ENCODE peak calls at places on chromosomes 4 and X, in five cellular contexts. Q, M, V, X and E are unnamed samples.

GRCh38 chrX:72540318-72540717 is 32.3 kb downstream of the HDAC8 start:
- DNase-seq in Q (peak), M (peak), V (no peak), X (no peak), E (no peak)

GRCh38 chrX:40303256-40304077 is 205.7 kb upstream of the BCOR start:
- DNase-seq in Q (peak), M (peak), V (no peak), X (no peak), E (no peak)

GRCh38 chrX:25561190-25561589 is 545.4 kb upstream of the ARX start:
- DNase-seq in Q (no peak), M (no peak), V (no peak), X (no peak), E (no peak)

GRCh38 chrX:119784747-119785446 is 6.5 kb downstream of the RPL39 start:
- DNase-seq in Q (peak), M (peak), V (peak), X (no peak), E (no peak)

GRCh38 chrX:40085086-40085551 is 12.6 kb downstream of the BCOR start:
- DNase-seq in Q (no peak), M (no peak), V (no peak), X (no peak), E (no peak)

GRCh38 chr4:60223098-60223497 is 977.0 kb upstream of the ADGRL3 start:
- DNase-seq in Q (no peak), M (no peak), V (no peak), X (no peak), E (no peak)

GRCh38 chr4:121462660-121463261 is 81.9 kb upstream of the QRFPR start:
- DNase-seq in Q (peak), M (peak), V (peak), X (no peak), E (no peak)

GRCh38 chrX:97705936-97706335 is 822.2 kb downstream of the RPA4 start:
- DNase-seq in Q (no peak), M (no peak), V (no peak), X (no peak), E (no peak)

GRCh38 chr4:54587516-54587915 is 70.2 kb upstream of the KIT start:
- DNase-seq in Q (no peak), M (no peak), V (no peak), X (no peak), E (no peak)

GRCh38 chrX:140057001-140057411 is 91.7 kb upstream of the CXorf66 start:
- DNase-seq in Q (peak), M (peak), V (peak), X (peak), E (no peak)

GRCh38 chr4:17642404-17642783 is 28.0 kb downstream of the MED28 start:
- DNase-seq in Q (no peak), M (no peak), V (no peak), X (no peak), E (no peak)

GRCh38 chr4:19772581-19772980 is 479.1 kb upstream of the SLIT2 start:
- DNase-seq in Q (no peak), M (no peak), V (no peak), X (no peak), E (no peak)

GRCh38 chrX:32871636-32872035 is 339.7 kb downstream of the DMD start:
- DNase-seq in Q (no peak), M (no peak), V (no peak), X (no peak), E (no peak)

GRCh38 chr4:88818650-88819470 is 121.2 kb upstream of the NAP1L5 start:
- DNase-seq in Q (peak), M (peak), V (peak), X (no peak), E (no peak)

GRCh38 chrX:152445926-152446325 is 5.2 kb downstream of the GABRA3 start:
- DNase-seq in Q (no peak), M (no peak), V (no peak), X (no peak), E (no peak)

GRCh38 chr4:22071749-22072148 is 123.2 kb upstream of the KCNIP4 start:
- DNase-seq in Q (peak), M (no peak), V (no peak), X (no peak), E (no peak)

GRCh38 chrX:103585421-103586313 is at the start of gene TCEAL4:
- DNase-seq in Q (peak), M (no peak), V (peak), X (no peak), E (no peak)

GRCh38 chrX:103215037-103215767 is at the start of gene BEX4:
- DNase-seq in Q (peak), M (peak), V (peak), X (peak), E (peak)

GRCh38 chrX:24838624-24839023 is 144.9 kb downstream of the POLA1 start:
- DNase-seq in Q (peak), M (peak), V (no peak), X (no peak), E (no peak)

GRCh38 chr4:6372649-6373525 is 99.5 kb downstream of the PPP2R2C start:
- DNase-seq in Q (peak), M (peak), V (no peak), X (no peak), E (no peak)

GRCh38 chrX:7262551-7262950 is 114.6 kb upstream of the PUDP start:
- DNase-seq in Q (no peak), M (no peak), V (no peak), X (no peak), E (no peak)

GRCh38 chr4:151325320-151326246 is at the start of gene SH3D19:
- DNase-seq in Q (no peak), M (no peak), V (peak), X (peak), E (peak)

GRCh38 chr4:176300565-176300964 is 19.2 kb upstream of the SPCS3 start:
- DNase-seq in Q (no peak), M (no peak), V (no peak), X (no peak), E (no peak)

GRCh38 chrX:100373673-100374072 is 36.4 kb downstream of the PCDH19 start:
- DNase-seq in Q (peak), M (no peak), V (no peak), X (no peak), E (no peak)

GRCh38 chr4:94870151-94870550 is 112.4 kb downstream of the BMPR1B start:
- DNase-seq in Q (no peak), M (no peak), V (no peak), X (no peak), E (no peak)

GRCh38 chrX:1902901-1903379 is 288.1 kb downstream of the ASMT start:
- DNase-seq in Q (no peak), M (no peak), V (no peak), X (no peak), E (no peak)

GRCh38 chr4:22764183-22764582 is 71.4 kb downstream of the GBA3 start:
- DNase-seq in Q (no peak), M (no peak), V (no peak), X (no peak), E (no peak)

GRCh38 chrX:9293051-9293496 is 171.8 kb upstream of the TBL1X start:
- DNase-seq in Q (no peak), M (no peak), V (no peak), X (no peak), E (no peak)

GRCh38 chr4:86043755-86044592 is 315.9 kb downstream of the MAPK10 start:
- DNase-seq in Q (peak), M (peak), V (no peak), X (no peak), E (no peak)

GRCh38 chr4:95528388-95528787 is 20.4 kb downstream of the UNC5C start:
- DNase-seq in Q (no peak), M (no peak), V (no peak), X (no peak), E (no peak)

GRCh38 chrX:39406799-39407198 is 605.5 kb downstream of the MID1IP1 start:
- DNase-seq in Q (no peak), M (no peak), V (no peak), X (no peak), E (no peak)

GRCh38 chrX:109294097-109294815 is 187.6 kb downstream of the GUCY2F start:
- DNase-seq in Q (no peak), M (no peak), V (no peak), X (no peak), E (no peak)

GRCh38 chr4:48546336-48546735 is 56.3 kb downstream of the ZAR1 start:
- DNase-seq in Q (peak), M (peak), V (no peak), X (no peak), E (no peak)

GRCh38 chr4:139555705-139556070 is 331 bp downstream of the SETD7 start:
- DNase-seq in Q (no peak), M (no peak), V (peak), X (peak), E (no peak)

GRCh38 chrX:56788717-56789122 is 59.7 kb downstream of the NBDY start:
- DNase-seq in Q (no peak), M (peak), V (peak), X (no peak), E (no peak)

GRCh38 chr4:104352211-104352610 is 142.5 kb downstream of the CXXC4 start:
- DNase-seq in Q (peak), M (peak), V (no peak), X (no peak), E (no peak)
- TF ChIP-seq CTCF in Q (peak), M (peak), V (no peak), X (no peak), E (no peak)

GRCh38 chrX:153662266-153662665 is 11.3 kb downstream of the PNCK start:
- DNase-seq in Q (peak), M (peak), V (peak), X (peak), E (no peak)
- TF ChIP-seq CTCF in Q (peak), M (peak), V (peak), X (peak), E (peak)

GRCh38 chr4:87390931-87391782 is at the start of gene HSD17B11:
- DNase-seq in Q (peak), M (peak), V (peak), X (peak), E (peak)
- TF ChIP-seq CTCF in Q (no peak), M (no peak), V (peak), X (no peak), E (peak)

DNA sequence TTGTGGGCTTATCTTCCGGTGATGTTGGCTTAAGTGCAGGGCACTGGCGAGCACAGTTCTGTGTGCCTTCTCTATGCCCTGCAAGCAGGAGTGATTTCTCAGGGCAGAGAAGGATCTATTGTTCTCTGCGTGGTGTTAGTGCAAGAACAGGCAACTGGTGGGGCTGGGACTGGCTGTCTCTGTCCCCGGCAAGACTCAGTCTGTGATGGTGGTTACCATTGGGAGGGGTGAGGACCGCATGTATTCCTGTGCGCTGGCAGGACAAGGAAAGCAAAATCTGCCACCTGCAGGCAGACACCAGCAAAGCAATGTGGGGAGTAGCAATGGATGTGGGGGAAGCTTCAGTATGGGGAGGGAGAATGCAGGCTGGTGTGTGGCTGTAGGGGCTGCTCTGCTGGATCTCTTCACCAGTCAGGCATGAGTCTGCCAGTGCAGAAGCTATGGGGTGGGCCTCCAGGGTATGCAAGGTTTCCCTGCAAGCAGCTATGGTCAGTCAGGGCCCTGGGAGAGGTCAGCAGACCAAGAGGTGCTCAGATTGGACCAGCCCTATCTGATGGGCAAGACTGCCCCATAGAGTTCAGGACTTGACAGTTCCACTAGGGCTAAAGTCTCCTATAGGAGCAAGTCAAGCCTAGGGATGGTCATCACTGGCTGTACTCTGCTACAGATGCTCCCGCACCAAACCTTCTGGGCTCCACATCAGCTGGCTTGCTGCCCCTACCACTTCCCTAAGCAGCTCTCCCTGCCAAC is 16.8 kb downstream of the PF4 start:
- DNase-seq in Q (peak), M (peak), V (peak), X (no peak), E (no peak)
- TF ChIP-seq CTCF in Q (no peak), M (peak), V (peak), X (no peak), E (peak)

GRCh38 chrX:124194209-124194608 is 138.3 kb upstream of the TEX13D start:
- DNase-seq in Q (no peak), M (no peak), V (no peak), X (no peak), E (no peak)

GRCh38 chrX:124194903-124195302 is 137.6 kb upstream of the TEX13D start:
- DNase-seq in Q (no peak), M (no peak), V (no peak), X (no peak), E (no peak)

DNA sequence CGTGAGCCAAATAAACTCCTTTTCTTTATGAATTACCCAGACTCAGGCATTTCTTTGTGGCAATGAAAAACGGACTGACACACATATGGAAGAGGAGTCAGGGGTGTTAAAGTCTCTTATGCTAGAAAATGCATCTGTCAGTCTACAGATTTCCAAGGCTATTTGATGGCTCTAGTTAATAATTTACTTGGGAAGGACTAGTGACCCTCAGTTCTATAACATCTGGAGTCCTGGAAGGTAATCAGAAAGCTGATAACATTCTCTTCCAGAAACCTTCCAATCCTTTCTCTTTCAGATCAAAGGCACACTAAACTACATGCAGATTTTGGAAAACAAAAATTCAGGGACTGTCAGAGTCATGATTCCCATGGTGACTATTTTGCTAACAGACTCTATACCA is 142.0 kb upstream of the TEX13D start:
- DNase-seq in Q (no peak), M (no peak), V (no peak), X (no peak), E (no peak)
- TF ChIP-seq CTCF in Q (no peak), M (no peak), V (no peak), X (no peak), E (no peak)

GRCh38 chr4:99117876-99118693 is 26.0 kb downstream of the ADH4 start:
- DNase-seq in Q (peak), M (peak), V (no peak), X (no peak), E (no peak)
- TF ChIP-seq CTCF in Q (peak), M (no peak), V (peak), X (peak), E (peak)